ENCODE peak calls at places on chromosomes 6 and 20, in five cellular contexts. One of them, this sample, is unnamed.

GRCh38 chr20:47758517-47759450 is 26.5 kb downstream of the SULF2 start:
- DNase-seq in thoracic aorta: no peak
- DNase-seq in left ventricle myocardium inferior: no peak
- DNase-seq in kidney tubule cell: no peak
- DNase-seq in stimulated activated CD4-positive, alpha-beta T cell treated with anti-CD3 and anti-CD28 coated beads, TNF-alpha, amount 100 ng/mL, for 48 hours: no peak
- DNase-seq in this sample: no peak

GRCh38 chr20:1622450-1622849 is 2.6 kb upstream of the SIRPB1 start:
- DNase-seq in thoracic aorta: no peak
- DNase-seq in left ventricle myocardium inferior: no peak
- DNase-seq in kidney tubule cell: peak
- DNase-seq in stimulated activated CD4-positive, alpha-beta T cell treated with anti-CD3 and anti-CD28 coated beads, TNF-alpha, amount 100 ng/mL, for 48 hours: no peak
- DNase-seq in this sample: no peak

GRCh38 chr20:63381781-63382431 is 20.8 kb upstream of the CHRNA4 start:
- DNase-seq in thoracic aorta: no peak
- DNase-seq in left ventricle myocardium inferior: no peak
- DNase-seq in kidney tubule cell: no peak
- DNase-seq in stimulated activated CD4-positive, alpha-beta T cell treated with anti-CD3 and anti-CD28 coated beads, TNF-alpha, amount 100 ng/mL, for 48 hours: no peak
- DNase-seq in this sample: peak

GRCh38 chr6:88368071-88368787 is 202.1 kb upstream of the CNR1 start:
- DNase-seq in thoracic aorta: peak
- DNase-seq in left ventricle myocardium inferior: no peak
- DNase-seq in kidney tubule cell: peak
- DNase-seq in stimulated activated CD4-positive, alpha-beta T cell treated with anti-CD3 and anti-CD28 coated beads, TNF-alpha, amount 100 ng/mL, for 48 hours: no peak
- DNase-seq in this sample: peak

GRCh38 chr6:53647437-53648094 is 18.0 kb downstream of the KLHL31 start:
- DNase-seq in thoracic aorta: no peak
- DNase-seq in left ventricle myocardium inferior: no peak
- DNase-seq in kidney tubule cell: no peak
- DNase-seq in stimulated activated CD4-positive, alpha-beta T cell treated with anti-CD3 and anti-CD28 coated beads, TNF-alpha, amount 100 ng/mL, for 48 hours: no peak
- DNase-seq in this sample: no peak

GRCh38 chr6:109013551-109014101 is 81.0 kb downstream of the SESN1 start:
- DNase-seq in thoracic aorta: no peak
- DNase-seq in left ventricle myocardium inferior: no peak
- DNase-seq in kidney tubule cell: no peak
- DNase-seq in stimulated activated CD4-positive, alpha-beta T cell treated with anti-CD3 and anti-CD28 coated beads, TNF-alpha, amount 100 ng/mL, for 48 hours: no peak
- DNase-seq in this sample: no peak

GRCh38 chr6:7050911-7051779 is 56.6 kb upstream of the RREB1 start:
- DNase-seq in thoracic aorta: no peak
- DNase-seq in left ventricle myocardium inferior: peak
- DNase-seq in kidney tubule cell: peak
- DNase-seq in stimulated activated CD4-positive, alpha-beta T cell treated with anti-CD3 and anti-CD28 coated beads, TNF-alpha, amount 100 ng/mL, for 48 hours: no peak
- DNase-seq in this sample: peak

GRCh38 chr6:21188505-21189223 is 404.9 kb upstream of the SOX4 start:
- DNase-seq in thoracic aorta: no peak
- DNase-seq in left ventricle myocardium inferior: no peak
- DNase-seq in kidney tubule cell: peak
- DNase-seq in stimulated activated CD4-positive, alpha-beta T cell treated with anti-CD3 and anti-CD28 coated beads, TNF-alpha, amount 100 ng/mL, for 48 hours: no peak
- DNase-seq in this sample: no peak

GRCh38 chr20:20465259-20465658 is 97.4 kb downstream of the INSM1 start:
- DNase-seq in thoracic aorta: no peak
- DNase-seq in left ventricle myocardium inferior: no peak
- DNase-seq in kidney tubule cell: no peak
- DNase-seq in stimulated activated CD4-positive, alpha-beta T cell treated with anti-CD3 and anti-CD28 coated beads, TNF-alpha, amount 100 ng/mL, for 48 hours: no peak
- DNase-seq in this sample: no peak

GRCh38 chr20:12207875-12208274 is 290.2 kb downstream of the BTBD3 start:
- DNase-seq in thoracic aorta: no peak
- DNase-seq in left ventricle myocardium inferior: no peak
- DNase-seq in kidney tubule cell: peak
- DNase-seq in stimulated activated CD4-positive, alpha-beta T cell treated with anti-CD3 and anti-CD28 coated beads, TNF-alpha, amount 100 ng/mL, for 48 hours: no peak
- DNase-seq in this sample: peak

GRCh38 chr20:62266851-62267250 is 28.5 kb downstream of the OSBPL2 start:
- DNase-seq in thoracic aorta: no peak
- DNase-seq in left ventricle myocardium inferior: no peak
- DNase-seq in kidney tubule cell: no peak
- DNase-seq in stimulated activated CD4-positive, alpha-beta T cell treated with anti-CD3 and anti-CD28 coated beads, TNF-alpha, amount 100 ng/mL, for 48 hours: no peak
- DNase-seq in this sample: no peak

GRCh38 chr6:157995458-157995857 is 13.8 kb downstream of the SYNJ2 start:
- DNase-seq in thoracic aorta: no peak
- DNase-seq in left ventricle myocardium inferior: peak
- DNase-seq in kidney tubule cell: no peak
- DNase-seq in stimulated activated CD4-positive, alpha-beta T cell treated with anti-CD3 and anti-CD28 coated beads, TNF-alpha, amount 100 ng/mL, for 48 hours: no peak
- DNase-seq in this sample: no peak

GRCh38 chr20:17843246-17844132 is 125.1 kb downstream of the SNX5 start:
- DNase-seq in thoracic aorta: peak
- DNase-seq in left ventricle myocardium inferior: peak
- DNase-seq in kidney tubule cell: peak
- DNase-seq in stimulated activated CD4-positive, alpha-beta T cell treated with anti-CD3 and anti-CD28 coated beads, TNF-alpha, amount 100 ng/mL, for 48 hours: no peak
- DNase-seq in this sample: no peak

GRCh38 chr20:19737025-19737424 is 21.0 kb upstream of the RIN2 start:
- DNase-seq in thoracic aorta: no peak
- DNase-seq in left ventricle myocardium inferior: no peak
- DNase-seq in kidney tubule cell: peak
- DNase-seq in stimulated activated CD4-positive, alpha-beta T cell treated with anti-CD3 and anti-CD28 coated beads, TNF-alpha, amount 100 ng/mL, for 48 hours: no peak
- DNase-seq in this sample: peak

GRCh38 chr6:146785001-146785585 is 186.3 kb downstream of the ADGB start:
- DNase-seq in thoracic aorta: no peak
- DNase-seq in left ventricle myocardium inferior: no peak
- DNase-seq in kidney tubule cell: peak
- DNase-seq in stimulated activated CD4-positive, alpha-beta T cell treated with anti-CD3 and anti-CD28 coated beads, TNF-alpha, amount 100 ng/mL, for 48 hours: no peak
- DNase-seq in this sample: peak

GRCh38 chr6:14550817-14551216 is 433.2 kb downstream of the CD83 start:
- DNase-seq in thoracic aorta: no peak
- DNase-seq in left ventricle myocardium inferior: peak
- DNase-seq in kidney tubule cell: no peak
- DNase-seq in stimulated activated CD4-positive, alpha-beta T cell treated with anti-CD3 and anti-CD28 coated beads, TNF-alpha, amount 100 ng/mL, for 48 hours: no peak
- DNase-seq in this sample: no peak

GRCh38 chr6:2661651-2662050 is 89.1 kb downstream of the MYLK4 start:
- DNase-seq in thoracic aorta: no peak
- DNase-seq in left ventricle myocardium inferior: no peak
- DNase-seq in kidney tubule cell: no peak
- DNase-seq in stimulated activated CD4-positive, alpha-beta T cell treated with anti-CD3 and anti-CD28 coated beads, TNF-alpha, amount 100 ng/mL, for 48 hours: no peak
- DNase-seq in this sample: no peak

GRCh38 chr6:92684386-92684785 is 735.0 kb downstream of the EPHA7 start:
- DNase-seq in thoracic aorta: no peak
- DNase-seq in left ventricle myocardium inferior: no peak
- DNase-seq in kidney tubule cell: no peak
- DNase-seq in stimulated activated CD4-positive, alpha-beta T cell treated with anti-CD3 and anti-CD28 coated beads, TNF-alpha, amount 100 ng/mL, for 48 hours: no peak
- DNase-seq in this sample: no peak

GRCh38 chr20:10369723-10370090 is 64.3 kb downstream of the MKKS start:
- DNase-seq in thoracic aorta: no peak
- DNase-seq in left ventricle myocardium inferior: no peak
- DNase-seq in kidney tubule cell: peak
- DNase-seq in stimulated activated CD4-positive, alpha-beta T cell treated with anti-CD3 and anti-CD28 coated beads, TNF-alpha, amount 100 ng/mL, for 48 hours: no peak
- DNase-seq in this sample: peak

GRCh38 chr6:16706029-16706428 is 55.2 kb downstream of the ATXN1 start:
- DNase-seq in thoracic aorta: no peak
- DNase-seq in left ventricle myocardium inferior: no peak
- DNase-seq in kidney tubule cell: peak
- DNase-seq in stimulated activated CD4-positive, alpha-beta T cell treated with anti-CD3 and anti-CD28 coated beads, TNF-alpha, amount 100 ng/mL, for 48 hours: no peak
- DNase-seq in this sample: no peak

GRCh38 chr6:111997863-111998191 is 56.1 kb upstream of the CCN6 start:
- DNase-seq in thoracic aorta: no peak
- DNase-seq in left ventricle myocardium inferior: peak
- DNase-seq in kidney tubule cell: no peak
- DNase-seq in stimulated activated CD4-positive, alpha-beta T cell treated with anti-CD3 and anti-CD28 coated beads, TNF-alpha, amount 100 ng/mL, for 48 hours: no peak
- DNase-seq in this sample: no peak

GRCh38 chr6:131910956-131911355 is 40.2 kb downstream of the CCN2 start:
- DNase-seq in thoracic aorta: no peak
- DNase-seq in left ventricle myocardium inferior: no peak
- DNase-seq in kidney tubule cell: no peak
- DNase-seq in stimulated activated CD4-positive, alpha-beta T cell treated with anti-CD3 and anti-CD28 coated beads, TNF-alpha, amount 100 ng/mL, for 48 hours: no peak
- DNase-seq in this sample: no peak

GRCh38 chr20:33908351-33908750 is 85.4 kb upstream of the RALY start:
- DNase-seq in thoracic aorta: no peak
- DNase-seq in left ventricle myocardium inferior: no peak
- DNase-seq in kidney tubule cell: no peak
- DNase-seq in stimulated activated CD4-positive, alpha-beta T cell treated with anti-CD3 and anti-CD28 coated beads, TNF-alpha, amount 100 ng/mL, for 48 hours: no peak
- DNase-seq in this sample: no peak

GRCh38 chr20:54063998-54064676 is 6.3 kb downstream of the BCAS1 start:
- DNase-seq in thoracic aorta: no peak
- DNase-seq in left ventricle myocardium inferior: no peak
- DNase-seq in kidney tubule cell: peak
- DNase-seq in stimulated activated CD4-positive, alpha-beta T cell treated with anti-CD3 and anti-CD28 coated beads, TNF-alpha, amount 100 ng/mL, for 48 hours: no peak
- DNase-seq in this sample: no peak

GRCh38 chr20:52102559-52102958 is 89.0 kb downstream of the ZFP64 start:
- DNase-seq in thoracic aorta: no peak
- DNase-seq in left ventricle myocardium inferior: no peak
- DNase-seq in kidney tubule cell: no peak
- DNase-seq in stimulated activated CD4-positive, alpha-beta T cell treated with anti-CD3 and anti-CD28 coated beads, TNF-alpha, amount 100 ng/mL, for 48 hours: no peak
- DNase-seq in this sample: no peak

GRCh38 chr6:129497591-129498555 is 212.1 kb downstream of the ARHGAP18 start:
- DNase-seq in thoracic aorta: no peak
- DNase-seq in left ventricle myocardium inferior: no peak
- DNase-seq in kidney tubule cell: peak
- DNase-seq in stimulated activated CD4-positive, alpha-beta T cell treated with anti-CD3 and anti-CD28 coated beads, TNF-alpha, amount 100 ng/mL, for 48 hours: no peak
- DNase-seq in this sample: no peak

GRCh38 chr6:7235712-7236311 is 77.2 kb downstream of the SSR1 start:
- DNase-seq in thoracic aorta: no peak
- DNase-seq in left ventricle myocardium inferior: no peak
- DNase-seq in kidney tubule cell: peak
- DNase-seq in stimulated activated CD4-positive, alpha-beta T cell treated with anti-CD3 and anti-CD28 coated beads, TNF-alpha, amount 100 ng/mL, for 48 hours: no peak
- DNase-seq in this sample: no peak

GRCh38 chr6:108556864-108557493 is 3.7 kb upstream of the FOXO3 start:
- DNase-seq in thoracic aorta: no peak
- DNase-seq in left ventricle myocardium inferior: no peak
- DNase-seq in kidney tubule cell: no peak
- DNase-seq in stimulated activated CD4-positive, alpha-beta T cell treated with anti-CD3 and anti-CD28 coated beads, TNF-alpha, amount 100 ng/mL, for 48 hours: no peak
- DNase-seq in this sample: no peak

This sample was measured in A549.